ENCODE peak calls at places on chromosomes 5 and 9, in seven cellular contexts. One of them, this sample, is unnamed.

GRCh38 chr9:95648225-95648624 is 131.5 kb upstream of the PTCH1 start:
- DNase-seq in PC-3: no peak
- DNase-seq in astrocyte: no peak
- DNase-seq in H1: no peak
- DNase-seq in IMR-90: no peak
- DNase-seq in left ventricle myocardium inferior: no peak
- DNase-seq in WERI-Rb-1: no peak
- DNase-seq in this sample: no peak

GRCh38 chr5:91159647-91160046 is 223.5 kb downstream of the ARRDC3 start:
- DNase-seq in IMR-90: no peak
- DNase-seq in left ventricle myocardium inferior: no peak
- DNase-seq in PC-3: no peak
- DNase-seq in astrocyte: no peak
- DNase-seq in H1: no peak
- DNase-seq in WERI-Rb-1: no peak
- DNase-seq in this sample: no peak

GRCh38 chr5:129003232-129003631 is 37.9 kb downstream of the SLC27A6 start:
- DNase-seq in PC-3: peak; percentile 10
- DNase-seq in astrocyte: peak; percentile 2
- DNase-seq in IMR-90: no peak
- DNase-seq in left ventricle myocardium inferior: no peak
- DNase-seq in WERI-Rb-1: no peak
- DNase-seq in H1: no peak
- DNase-seq in this sample: no peak

GRCh38 chr5:76547242-76547890 is 75.8 kb downstream of the F2RL2 start:
- DNase-seq in left ventricle myocardium inferior: no peak
- DNase-seq in astrocyte: no peak
- DNase-seq in H1: no peak
- DNase-seq in IMR-90: no peak
- DNase-seq in PC-3: no peak
- DNase-seq in WERI-Rb-1: no peak
- DNase-seq in this sample: no peak

GRCh38 chr5:136425914-136426313 is 60.6 kb upstream of the TRPC7 start:
- DNase-seq in PC-3: no peak
- DNase-seq in left ventricle myocardium inferior: no peak
- DNase-seq in H1: no peak
- DNase-seq in astrocyte: no peak
- DNase-seq in WERI-Rb-1: no peak
- DNase-seq in IMR-90: no peak
- DNase-seq in this sample: no peak

GRCh38 chr5:145294321-145294720 is 540.8 kb downstream of the PRELID2 start:
- DNase-seq in H1: no peak
- DNase-seq in IMR-90: peak; percentile 20
- DNase-seq in astrocyte: no peak
- DNase-seq in PC-3: no peak
- DNase-seq in WERI-Rb-1: no peak
- DNase-seq in left ventricle myocardium inferior: no peak
- DNase-seq in this sample: no peak

GRCh38 chr5:169581580-169582227 is 1.9 kb upstream of the SPDL1 start:
- DNase-seq in astrocyte: no peak
- DNase-seq in PC-3: peak; percentile 81
- DNase-seq in WERI-Rb-1: peak; percentile 52
- DNase-seq in H1: no peak
- DNase-seq in IMR-90: peak; percentile 61
- DNase-seq in left ventricle myocardium inferior: no peak
- DNase-seq in this sample: peak; percentile 39

GRCh38 chr9:107504585-107505455 is 15.3 kb upstream of the KLF4 start:
- DNase-seq in PC-3: peak; percentile 92
- DNase-seq in IMR-90: peak; percentile 93
- DNase-seq in WERI-Rb-1: no peak
- DNase-seq in astrocyte: peak; percentile 78
- DNase-seq in H1: no peak
- DNase-seq in left ventricle myocardium inferior: no peak
- DNase-seq in this sample: no peak

GRCh38 chr9:136799854-136800657 is 3.9 kb downstream of the CCDC183 start:
- DNase-seq in H1: peak; percentile 70
- DNase-seq in astrocyte: no peak
- DNase-seq in WERI-Rb-1: peak; percentile 94
- DNase-seq in left ventricle myocardium inferior: peak; percentile 85
- DNase-seq in IMR-90: peak; percentile 24
- DNase-seq in PC-3: peak; percentile 78
- DNase-seq in this sample: peak; percentile 82

GRCh38 chr5:55982957-55983381 is 11.8 kb downstream of the IL6ST start:
- DNase-seq in WERI-Rb-1: no peak
- DNase-seq in astrocyte: no peak
- DNase-seq in H1: no peak
- DNase-seq in IMR-90: no peak
- DNase-seq in left ventricle myocardium inferior: no peak
- DNase-seq in PC-3: peak; percentile 11
- DNase-seq in this sample: no peak

GRCh38 chr9:105438136-105438839 is 9.5 kb upstream of the FSD1L start:
- DNase-seq in left ventricle myocardium inferior: no peak
- DNase-seq in H1: no peak
- DNase-seq in astrocyte: peak; percentile 92
- DNase-seq in WERI-Rb-1: no peak
- DNase-seq in PC-3: no peak
- DNase-seq in IMR-90: peak; percentile 97
- DNase-seq in this sample: peak; percentile 78

GRCh38 chr5:157167219-157167621 is 1.2 kb upstream of the GARIN3 start:
- DNase-seq in IMR-90: peak; percentile 63
- DNase-seq in PC-3: no peak
- DNase-seq in astrocyte: peak; percentile 66
- DNase-seq in H1: no peak
- DNase-seq in left ventricle myocardium inferior: no peak
- DNase-seq in WERI-Rb-1: no peak
- DNase-seq in this sample: peak; percentile 26

GRCh38 chr5:160197341-160198147 is 31.8 kb upstream of the FABP6 start:
- DNase-seq in WERI-Rb-1: no peak
- DNase-seq in H1: no peak
- DNase-seq in IMR-90: peak; percentile 44
- DNase-seq in left ventricle myocardium inferior: peak; percentile 42
- DNase-seq in astrocyte: no peak
- DNase-seq in PC-3: no peak
- DNase-seq in this sample: peak; percentile 43

DNA sequence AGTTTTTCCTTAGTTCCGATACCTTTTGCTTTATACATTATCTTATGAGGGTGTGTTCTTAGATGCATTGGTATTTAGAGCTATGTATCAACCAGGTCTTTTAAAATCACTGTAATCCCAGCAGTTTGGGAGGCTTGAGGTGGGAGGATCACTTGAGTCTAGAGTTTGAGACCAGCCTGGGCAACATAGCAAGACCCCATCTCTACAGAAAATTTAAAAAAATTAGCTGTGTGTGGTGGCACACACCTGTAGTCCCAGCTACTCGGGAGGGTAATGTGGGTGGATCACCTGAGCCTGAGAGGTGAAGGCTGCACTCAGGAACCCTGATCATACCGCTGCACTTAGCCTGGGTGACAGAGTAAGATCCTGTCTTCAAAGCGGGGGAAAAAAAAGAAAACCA is 15.1 kb downstream of the SPIN1 start:
- DNase-seq in H1: no peak
- DNase-seq in PC-3: no peak
- DNase-seq in left ventricle myocardium inferior: no peak
- DNase-seq in astrocyte: no peak
- DNase-seq in WERI-Rb-1: no peak
- DNase-seq in IMR-90: no peak
- DNase-seq in this sample: no peak
- H3K9me3 ChIP-seq in H1: no peaks in the 10 kb centered on the region
- H3K9me3 ChIP-seq in PC-3: no peaks in the 10 kb centered on the region
- H3K9me3 ChIP-seq in left ventricle myocardium inferior: no peaks in the 10 kb centered on the region
- H3K9me3 ChIP-seq in astrocyte: no peaks in the 10 kb centered on the region
- H3K9me3 ChIP-seq in WERI-Rb-1: no peaks in the 10 kb centered on the region
- H3K9me3 ChIP-seq in IMR-90: no peaks in the 10 kb centered on the region
- H3K9me3 ChIP-seq in this sample: peaks cover 3% of the 10 kb centered on the region

GRCh38 chr9:89177021-89177400 is 1.6 kb downstream of the SHC3 start:
- DNase-seq in astrocyte: peak; percentile 59
- DNase-seq in left ventricle myocardium inferior: no peak
- DNase-seq in WERI-Rb-1: no peak
- DNase-seq in IMR-90: peak; percentile 58
- DNase-seq in PC-3: no peak
- DNase-seq in H1: no peak
- DNase-seq in this sample: no peak
- H3K27me3 ChIP-seq in astrocyte: no peaks in the 10 kb centered on the region
- H3K27me3 ChIP-seq in left ventricle myocardium inferior: peaks cover 64% of the 10 kb centered on the region
- H3K27me3 ChIP-seq in WERI-Rb-1: peaks cover 13% of the 10 kb centered on the region
- H3K27me3 ChIP-seq in IMR-90: no peaks in the 10 kb centered on the region
- H3K27me3 ChIP-seq in PC-3: no peaks in the 10 kb centered on the region
- H3K27me3 ChIP-seq in H1: peaks cover 6% of the 10 kb centered on the region
- H3K27me3 ChIP-seq in this sample: no peaks in the 10 kb centered on the region

GRCh38 chr9:30677256-30677655 is 1707.2 kb upstream of the ACO1 start:
- DNase-seq in WERI-Rb-1: no peak
- DNase-seq in IMR-90: no peak
- DNase-seq in H1: no peak
- DNase-seq in PC-3: no peak
- DNase-seq in astrocyte: no peak
- DNase-seq in left ventricle myocardium inferior: no peak
- DNase-seq in this sample: no peak
- H3K9me3 ChIP-seq in WERI-Rb-1: no peaks in the 10 kb centered on the region
- H3K9me3 ChIP-seq in IMR-90: peaks cover 4% of the 10 kb centered on the region
- H3K9me3 ChIP-seq in H1: no peaks in the 10 kb centered on the region
- H3K9me3 ChIP-seq in PC-3: no peaks in the 10 kb centered on the region
- H3K9me3 ChIP-seq in astrocyte: no peaks in the 10 kb centered on the region
- H3K9me3 ChIP-seq in left ventricle myocardium inferior: peaks cover 7% of the 10 kb centered on the region
- H3K9me3 ChIP-seq in this sample: no peaks in the 10 kb centered on the region

GRCh38 chr9:81844131-81844567 is 84.1 kb upstream of the SPATA31D4 start:
- DNase-seq in IMR-90: no peak
- DNase-seq in PC-3: peak; percentile 37
- DNase-seq in H1: no peak
- DNase-seq in left ventricle myocardium inferior: no peak
- DNase-seq in astrocyte: no peak
- DNase-seq in WERI-Rb-1: no peak
- DNase-seq in this sample: no peak

GRCh38 chr9:81847181-81847915 is 80.9 kb upstream of the SPATA31D4 start:
- DNase-seq in astrocyte: no peak
- DNase-seq in left ventricle myocardium inferior: no peak
- DNase-seq in H1: no peak
- DNase-seq in IMR-90: no peak
- DNase-seq in WERI-Rb-1: no peak
- DNase-seq in PC-3: no peak
- DNase-seq in this sample: peak; percentile 46

GRCh38 chr9:81851340-81851739 is 76.9 kb upstream of the SPATA31D4 start:
- DNase-seq in H1: no peak
- DNase-seq in PC-3: no peak
- DNase-seq in WERI-Rb-1: no peak
- DNase-seq in IMR-90: no peak
- DNase-seq in astrocyte: no peak
- DNase-seq in left ventricle myocardium inferior: no peak
- DNase-seq in this sample: no peak

GRCh38 chr9:81849631-81850259 is 78.5 kb upstream of the SPATA31D4 start:
- DNase-seq in IMR-90: no peak
- DNase-seq in astrocyte: peak; percentile 56
- DNase-seq in WERI-Rb-1: no peak
- DNase-seq in PC-3: peak; percentile 71
- DNase-seq in H1: no peak
- DNase-seq in left ventricle myocardium inferior: no peak
- DNase-seq in this sample: no peak

GRCh38 chr9:81848472-81848871 is 79.8 kb upstream of the SPATA31D4 start:
- DNase-seq in astrocyte: peak; percentile 26
- DNase-seq in IMR-90: peak; percentile 66
- DNase-seq in WERI-Rb-1: no peak
- DNase-seq in H1: no peak
- DNase-seq in left ventricle myocardium inferior: no peak
- DNase-seq in PC-3: peak; percentile 44
- DNase-seq in this sample: no peak
- H3K27me3 ChIP-seq in astrocyte: no peaks in the 10 kb centered on the region
- H3K27me3 ChIP-seq in IMR-90: no peaks in the 10 kb centered on the region
- H3K27me3 ChIP-seq in WERI-Rb-1: no peaks in the 10 kb centered on the region
- H3K27me3 ChIP-seq in H1: no peaks in the 10 kb centered on the region
- H3K27me3 ChIP-seq in left ventricle myocardium inferior: peaks cover 7% of the 10 kb centered on the region
- H3K27me3 ChIP-seq in PC-3: no peaks in the 10 kb centered on the region
- H3K27me3 ChIP-seq in this sample: no peaks in the 10 kb centered on the region

GRCh38 chr9:11749396-11749795 is 943.8 kb upstream of the TYRP1 start:
- DNase-seq in WERI-Rb-1: peak; percentile 63
- DNase-seq in IMR-90: no peak
- DNase-seq in PC-3: no peak
- DNase-seq in left ventricle myocardium inferior: no peak
- DNase-seq in astrocyte: no peak
- DNase-seq in H1: no peak
- DNase-seq in this sample: no peak
- H3K9me3 ChIP-seq in WERI-Rb-1: no peaks in the 10 kb centered on the region
- H3K9me3 ChIP-seq in IMR-90: peaks cover 4% of the 10 kb centered on the region
- H3K9me3 ChIP-seq in PC-3: no peaks in the 10 kb centered on the region
- H3K9me3 ChIP-seq in left ventricle myocardium inferior: no peaks in the 10 kb centered on the region
- H3K9me3 ChIP-seq in astrocyte: no peaks in the 10 kb centered on the region
- H3K9me3 ChIP-seq in H1: no peaks in the 10 kb centered on the region
- H3K9me3 ChIP-seq in this sample: no peaks in the 10 kb centered on the region

GRCh38 chr5:175878544-175879438 is 7.4 kb downstream of the CPLX2 start:
- DNase-seq in left ventricle myocardium inferior: no peak
- DNase-seq in astrocyte: no peak
- DNase-seq in WERI-Rb-1: no peak
- DNase-seq in H1: no peak
- DNase-seq in PC-3: no peak
- DNase-seq in IMR-90: no peak
- DNase-seq in this sample: no peak
- H3K27me3 ChIP-seq in left ventricle myocardium inferior: peaks cover 97% of the 10 kb centered on the region
- H3K27me3 ChIP-seq in astrocyte: peaks cover 24% of the 10 kb centered on the region
- H3K27me3 ChIP-seq in WERI-Rb-1: no peaks in the 10 kb centered on the region
- H3K27me3 ChIP-seq in H1: peaks cover 2% of the 10 kb centered on the region
- H3K27me3 ChIP-seq in PC-3: no peaks in the 10 kb centered on the region
- H3K27me3 ChIP-seq in IMR-90: peaks cover 16% of the 10 kb centered on the region
- H3K27me3 ChIP-seq in this sample: no peaks in the 10 kb centered on the region

GRCh38 chr5:141303756-141304155 is at the start of gene SLC25A2:
- DNase-seq in astrocyte: no peak
- DNase-seq in PC-3: no peak
- DNase-seq in WERI-Rb-1: no peak
- DNase-seq in IMR-90: no peak
- DNase-seq in left ventricle myocardium inferior: no peak
- DNase-seq in H1: no peak
- DNase-seq in this sample: no peak
- H3K9me3 ChIP-seq in astrocyte: peaks cover 25% of the 10 kb centered on the region
- H3K9me3 ChIP-seq in PC-3: no peaks in the 10 kb centered on the region
- H3K9me3 ChIP-seq in WERI-Rb-1: peaks cover 2% of the 10 kb centered on the region
- H3K9me3 ChIP-seq in IMR-90: peaks cover 46% of the 10 kb centered on the region
- H3K9me3 ChIP-seq in left ventricle myocardium inferior: peaks cover 100% of the 10 kb centered on the region
- H3K9me3 ChIP-seq in H1: peaks cover 17% of the 10 kb centered on the region
- H3K9me3 ChIP-seq in this sample: peaks cover 3% of the 10 kb centered on the region

DNA sequence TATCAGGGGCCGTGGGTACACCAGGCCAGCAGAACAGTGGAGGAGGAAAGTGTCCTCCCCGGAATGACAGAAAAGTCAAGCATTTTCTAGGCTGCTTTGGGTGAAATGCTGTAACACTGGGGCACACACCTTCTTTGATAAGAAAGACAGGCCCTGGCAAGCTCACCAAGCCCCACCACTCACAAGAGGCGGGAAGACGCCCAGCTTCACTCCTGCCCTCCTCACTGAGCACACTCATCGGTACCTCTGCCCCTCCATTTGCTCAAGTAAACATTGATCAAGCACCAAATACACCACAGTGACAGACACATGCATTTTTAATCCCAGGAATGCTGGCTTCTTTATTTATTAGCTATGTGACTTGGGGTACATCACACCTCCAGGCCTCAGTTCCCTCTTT is 43.1 kb downstream of the B4GALT1 start:
- DNase-seq in left ventricle myocardium inferior: no peak
- DNase-seq in PC-3: no peak
- DNase-seq in H1: no peak
- DNase-seq in WERI-Rb-1: no peak
- DNase-seq in IMR-90: no peak
- DNase-seq in astrocyte: no peak
- DNase-seq in this sample: no peak
- H3K27me3 ChIP-seq in left ventricle myocardium inferior: no peaks in the 10 kb centered on the region
- H3K27me3 ChIP-seq in PC-3: no peaks in the 10 kb centered on the region
- H3K27me3 ChIP-seq in H1: no peaks in the 10 kb centered on the region
- H3K27me3 ChIP-seq in WERI-Rb-1: no peaks in the 10 kb centered on the region
- H3K27me3 ChIP-seq in IMR-90: no peaks in the 10 kb centered on the region
- H3K27me3 ChIP-seq in astrocyte: no peaks in the 10 kb centered on the region
- H3K27me3 ChIP-seq in this sample: no peaks in the 10 kb centered on the region

GRCh38 chr5:140753561-140753960 is 32.4 kb upstream of the PCDHA1 start:
- DNase-seq in WERI-Rb-1: no peak
- DNase-seq in astrocyte: no peak
- DNase-seq in IMR-90: no peak
- DNase-seq in left ventricle myocardium inferior: no peak
- DNase-seq in PC-3: no peak
- DNase-seq in H1: no peak
- DNase-seq in this sample: no peak
- H3K9me3 ChIP-seq in WERI-Rb-1: peaks cover 28% of the 10 kb centered on the region
- H3K9me3 ChIP-seq in astrocyte: peaks cover 6% of the 10 kb centered on the region
- H3K9me3 ChIP-seq in IMR-90: peaks cover 14% of the 10 kb centered on the region
- H3K9me3 ChIP-seq in left ventricle myocardium inferior: peaks cover 99% of the 10 kb centered on the region
- H3K9me3 ChIP-seq in PC-3: peaks cover 6% of the 10 kb centered on the region
- H3K9me3 ChIP-seq in H1: peaks cover 28% of the 10 kb centered on the region
- H3K9me3 ChIP-seq in this sample: no peaks in the 10 kb centered on the region

This sample was measured in SJCRH30.